ENCODE peak calls at places on chromosome 4, in ten cellular contexts. O is endothelial cell of umbilical vein, E is astrocyte, D is fibroblast of lung, W is mesenchymal stem cell, R is GM23248, U is HCT116, F is SK-N-SH, M is mesendoderm, X is colonic mucosa. Q is an unnamed sample. For H3K27me3, the result is how much of the 10 kb centered on the place peaks cover.

GRCh38 chr4:86554641-86555040 is 39.5 kb upstream of the PTPN13 start:
- DNase-seq in O (no peak), E (no peak), D (peak), W (no peak), R (peak), U (no peak), F (no peak), M (no peak), X (no peak), Q (peak)

GRCh38 chr4:128241019-128241418 is 46.6 kb downstream of the PGRMC2 start:
- DNase-seq in O (no peak), E (no peak), D (no peak), W (no peak), R (no peak), U (no peak), F (no peak), M (no peak), X (no peak), Q (no peak)

GRCh38 chr4:16443504-16444088 is 217.3 kb upstream of the TAPT1 start:
- DNase-seq in O (peak), E (peak), D (peak), W (peak), R (peak), U (peak), F (peak), M (peak), X (peak), Q (peak)

GRCh38 chr4:113678651-113679050 is 82.9 kb downstream of the CAMK2D start:
- DNase-seq in O (no peak), E (no peak), D (peak), W (no peak), R (peak), U (no peak), F (no peak), M (no peak), X (no peak), Q (peak)

GRCh38 chr4:121360496-121360895 is 20.3 kb downstream of the QRFPR start:
- DNase-seq in O (no peak), E (no peak), D (peak), W (no peak), R (peak), U (no peak), F (no peak), M (no peak), X (no peak), Q (peak)

GRCh38 chr4:1378559-1379231 is 27.5 kb downstream of the NKX1-1 start:
- DNase-seq in O (no peak), E (no peak), D (no peak), W (no peak), R (no peak), U (no peak), F (no peak), M (no peak), X (no peak), Q (no peak)

GRCh38 chr4:142845293-142846070 is 619 bp downstream of the INPP4B start:
- DNase-seq in O (peak), E (no peak), D (peak), W (peak), R (peak), U (no peak), F (peak), M (peak), X (peak), Q (peak)

GRCh38 chr4:1050486-1051213 is 39.2 kb downstream of the FGFRL1 start:
- DNase-seq in O (peak), E (no peak), D (no peak), W (no peak), R (no peak), U (no peak), F (peak), M (peak), X (no peak), Q (no peak)

GRCh38 chr4:38924266-38924827 is 56.7 kb downstream of the FAM114A1 start:
- DNase-seq in O (no peak), E (no peak), D (no peak), W (no peak), R (no peak), U (no peak), F (no peak), M (no peak), X (no peak), Q (no peak)

GRCh38 chr4:126718161-126718560 is 914.6 kb upstream of the INTU start:
- DNase-seq in O (no peak), E (peak), D (peak), W (no peak), R (no peak), U (no peak), F (peak), M (no peak), X (no peak), Q (no peak)

GRCh38 chr4:141016117-141016798 is 117.0 kb downstream of the RNF150 start:
- DNase-seq in O (no peak), E (no peak), D (no peak), W (no peak), R (no peak), U (no peak), F (no peak), M (peak), X (no peak), Q (no peak)

GRCh38 chr4:141009931-141010330 is 123.3 kb downstream of the RNF150 start:
- DNase-seq in O (no peak), E (no peak), D (no peak), W (no peak), R (no peak), U (no peak), F (no peak), M (no peak), X (no peak), Q (no peak)

GRCh38 chr4:141019772-141020171 is 113.5 kb downstream of the RNF150 start:
- DNase-seq in O (no peak), E (no peak), D (no peak), W (no peak), R (no peak), U (no peak), F (no peak), M (no peak), X (no peak), Q (no peak)

GRCh38 chr4:141011799-141012377 is 121.4 kb downstream of the RNF150 start:
- DNase-seq in O (no peak), E (no peak), D (no peak), W (no peak), R (no peak), U (no peak), F (no peak), M (no peak), X (no peak), Q (no peak)

GRCh38 chr4:141013899-141014298 is 119.4 kb downstream of the RNF150 start:
- DNase-seq in O (no peak), E (no peak), D (no peak), W (no peak), R (no peak), U (no peak), F (no peak), M (no peak), X (no peak), Q (no peak)
- H3K27me3 ChIP-seq in O (under half), E (under half), D (under half), W (under half), R (under half), U (under half), F (under half), M (under half), X (under half), Q (under half)

DNA sequence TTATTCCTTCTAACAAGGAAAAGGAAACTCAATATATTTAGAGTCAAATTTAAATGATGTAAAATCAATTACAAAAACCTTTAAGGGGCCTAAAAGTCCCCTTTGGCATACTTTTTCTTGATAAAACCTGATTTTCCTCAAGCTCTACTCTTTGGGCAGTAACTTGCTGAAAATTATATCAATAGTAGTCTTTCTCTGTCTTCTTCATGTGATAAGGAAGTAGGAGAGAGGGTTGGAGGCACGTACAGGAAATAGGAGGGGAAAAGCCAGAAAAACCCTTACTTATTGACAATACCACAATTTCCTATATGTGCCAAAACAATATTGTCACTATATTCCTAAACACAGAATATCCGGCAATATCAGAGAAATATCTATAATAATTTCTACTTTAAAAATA is 9.6 kb downstream of the RHOH start:
- DNase-seq in O (peak), E (no peak), D (no peak), W (no peak), R (no peak), U (no peak), F (no peak), M (no peak), X (no peak), Q (no peak)
- H3K4me3 ChIP-seq in O (no peak), E (no peak), D (no peak), W (no peak), R (no peak), U (no peak), F (no peak), M (no peak), X (no peak), Q (no peak)

GRCh38 chr4:48197643-48198237 is 63.7 kb upstream of the TXK start:
- DNase-seq in O (no peak), E (no peak), D (no peak), W (no peak), R (no peak), U (no peak), F (no peak), M (no peak), X (no peak), Q (no peak)
- H3K9ac ChIP-seq in O (no peak), E (no peak), D (no peak), W (no peak), R (no peak), U (no peak), F (no peak), M (no peak), X (no peak), Q (no peak)

GRCh38 chr4:93827272-93827947 is 1.1 kb upstream of the ATOH1 start:
- DNase-seq in O (no peak), E (no peak), D (no peak), W (no peak), R (no peak), U (no peak), F (peak), M (peak), X (peak), Q (no peak)
- H3K27me3 ChIP-seq in O (half or more), E (half or more), D (under half), W (half or more), R (half or more), U (under half), F (half or more), M (half or more), X (under half), Q (half or more)

Q was measured in adipocyte.